ENCODE peak calls at places on chromosomes 7 and 10, in seven cellular contexts. W is psoas muscle, T is HCT116, E is GM23338, H is neural progenitor cell, J is HepG2, C is right lobe of liver. F is an unnamed sample. For H3K4me1, the result is how much of the 10 kb centered on the place peaks cover.

GRCh38 chr7:75772081-75773077 is at the start of gene CCL26:
- DNase-seq in W (peak), T (no peak), E (no peak), H (no peak), J (peak), C (no peak), F (no peak)

GRCh38 chr10:33129181-33129928 is 171.3 kb upstream of the ITGB1 start:
- DNase-seq in W (peak), T (no peak), E (no peak), H (no peak), J (no peak), C (no peak), F (peak)

GRCh38 chr10:11595395-11595692 is 16.1 kb downstream of the USP6NL start:
- DNase-seq in W (no peak), T (no peak), E (no peak), H (no peak), J (no peak), C (no peak), F (no peak)

GRCh38 chr10:497898-498451 is 191.5 kb downstream of the DIP2C start:
- DNase-seq in W (no peak), T (no peak), E (no peak), H (no peak), J (no peak), C (no peak), F (no peak)

GRCh38 chr7:106681815-106682495 is 21.0 kb upstream of the CCDC71L start:
- DNase-seq in W (no peak), T (no peak), E (no peak), H (no peak), J (no peak), C (no peak), F (peak)

GRCh38 chr10:86182150-86182549 is 184.4 kb downstream of the GRID1 start:
- DNase-seq in W (no peak), T (no peak), E (peak), H (peak), J (no peak), C (no peak), F (no peak)

GRCh38 chr7:76262683-76263402 is 39.6 kb upstream of the HSPB1 start:
- DNase-seq in W (no peak), T (peak), E (peak), H (peak), J (peak), C (peak), F (peak)

GRCh38 chr7:77989981-77990566 is 191.5 kb downstream of the PHTF2 start:
- DNase-seq in W (no peak), T (no peak), E (peak), H (no peak), J (no peak), C (no peak), F (no peak)

GRCh38 chr7:85737426-85737825 is 550.6 kb upstream of the SEMA3D start:
- DNase-seq in W (no peak), T (no peak), E (no peak), H (no peak), J (no peak), C (no peak), F (no peak)

GRCh38 chr7:28900311-28900710 is 57.8 kb downstream of the TRIL start:
- DNase-seq in W (no peak), T (no peak), E (no peak), H (peak), J (no peak), C (no peak), F (no peak)

GRCh38 chr7:15874774-15875173 is 188.3 kb upstream of the MEOX2 start:
- DNase-seq in W (no peak), T (no peak), E (no peak), H (no peak), J (no peak), C (no peak), F (no peak)

GRCh38 chr10:97109562-97109961 is 76.2 kb downstream of the SLIT1 start:
- DNase-seq in W (no peak), T (no peak), E (no peak), H (no peak), J (no peak), C (no peak), F (no peak)

GRCh38 chr10:1156616-1156886 is 100.4 kb downstream of the WDR37 start:
- DNase-seq in W (no peak), T (no peak), E (no peak), H (no peak), J (no peak), C (no peak), F (no peak)

GRCh38 chr7:12866237-12866636 is 178.8 kb downstream of the ARL4A start:
- DNase-seq in W (no peak), T (no peak), E (no peak), H (peak), J (no peak), C (no peak), F (no peak)

GRCh38 chr10:116044722-116045374 is 228.2 kb downstream of the GFRA1 start:
- DNase-seq in W (peak), T (no peak), E (no peak), H (no peak), J (no peak), C (peak), F (no peak)

GRCh38 chr7:123797673-123798526 is 47.1 kb upstream of the HYAL4 start:
- DNase-seq in W (no peak), T (peak), E (peak), H (peak), J (peak), C (no peak), F (peak)

GRCh38 chr10:11831520-11831951 is 8.4 kb downstream of the PROSER2 start:
- DNase-seq in W (no peak), T (no peak), E (no peak), H (no peak), J (peak), C (peak), F (no peak)

DNA sequence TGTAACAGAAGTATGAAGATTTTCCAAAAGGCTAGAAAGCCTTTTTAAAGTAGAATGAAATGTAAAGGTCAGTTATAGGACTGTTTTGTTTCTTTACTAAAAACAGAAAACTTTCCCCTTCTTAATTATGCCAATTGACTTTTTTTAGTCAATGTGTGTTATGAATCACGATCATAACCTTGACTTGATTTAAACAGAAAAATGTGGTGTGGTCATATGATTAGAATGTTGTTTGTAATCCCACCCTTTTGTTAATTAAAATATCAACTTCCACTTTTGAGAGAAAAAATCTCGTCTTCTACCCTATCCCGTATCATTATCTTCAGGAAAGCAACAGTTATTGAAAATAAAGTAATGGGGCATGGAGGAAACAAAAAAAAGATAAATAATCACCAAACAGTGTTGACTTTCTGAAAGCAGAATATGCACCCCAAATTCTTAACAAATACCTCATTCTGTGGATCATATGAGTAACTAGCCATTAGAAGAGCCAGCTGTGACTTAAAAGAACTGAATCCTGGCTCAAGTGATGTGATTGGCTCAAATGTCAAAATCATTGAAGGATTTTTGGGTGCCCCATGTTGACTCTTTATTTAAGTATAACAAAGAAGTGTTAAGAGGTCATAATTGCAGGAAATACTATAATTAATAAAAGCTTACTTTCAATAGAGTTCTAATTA is 32.3 kb upstream of the SLC16A12 start:
- DNase-seq in W (no peak), T (no peak), E (no peak), H (no peak), J (no peak), C (no peak), F (no peak)
- H3K27ac ChIP-seq in W (no peak), T (no peak), E (no peak), H (no peak), J (no peak), C (no peak), F (no peak)

GRCh38 chr10:112821663-112822062 is 128.4 kb upstream of the TCF7L2 start:
- DNase-seq in W (no peak), T (no peak), E (no peak), H (no peak), J (peak), C (peak), F (no peak)

GRCh38 chr10:112820320-112820719 is 129.7 kb upstream of the TCF7L2 start:
- DNase-seq in W (no peak), T (no peak), E (no peak), H (no peak), J (no peak), C (peak), F (no peak)

GRCh38 chr10:112821042-112821441 is 129.0 kb upstream of the TCF7L2 start:
- DNase-seq in W (no peak), T (no peak), E (no peak), H (no peak), J (no peak), C (peak), F (no peak)

GRCh38 chr10:112823604-112824003 is 126.4 kb upstream of the TCF7L2 start:
- DNase-seq in W (no peak), T (no peak), E (no peak), H (no peak), J (no peak), C (no peak), F (no peak)

GRCh38 chr10:112823007-112823406 is 127.0 kb upstream of the TCF7L2 start:
- DNase-seq in W (no peak), T (no peak), E (no peak), H (no peak), J (no peak), C (no peak), F (no peak)
- TF ChIP-seq CTCF in W (no peak), T (no peak), E (no peak), H (no peak), J (no peak), C (no peak), F (no peak)

GRCh38 chr7:22697897-22698645 is 28.9 kb upstream of the IL6 start:
- DNase-seq in W (no peak), T (no peak), E (no peak), H (no peak), J (no peak), C (no peak), F (no peak)

GRCh38 chr7:22696672-22697071 is 30.3 kb upstream of the IL6 start:
- DNase-seq in W (no peak), T (no peak), E (no peak), H (no peak), J (no peak), C (no peak), F (peak)

GRCh38 chr7:22697322-22697859 is 29.6 kb upstream of the IL6 start:
- DNase-seq in W (no peak), T (no peak), E (no peak), H (no peak), J (no peak), C (no peak), F (no peak)

GRCh38 chr7:22700559-22701002 is 26.4 kb upstream of the IL6 start:
- DNase-seq in W (no peak), T (no peak), E (no peak), H (no peak), J (no peak), C (no peak), F (no peak)

GRCh38 chr7:22698762-22699161 is 28.2 kb upstream of the IL6 start:
- DNase-seq in W (no peak), T (no peak), E (no peak), H (no peak), J (no peak), C (no peak), F (no peak)
- H3K4me1 ChIP-seq in W (under half), T (under half), E (under half), H (under half), J (under half), C (under half), F (under half)

DNA sequence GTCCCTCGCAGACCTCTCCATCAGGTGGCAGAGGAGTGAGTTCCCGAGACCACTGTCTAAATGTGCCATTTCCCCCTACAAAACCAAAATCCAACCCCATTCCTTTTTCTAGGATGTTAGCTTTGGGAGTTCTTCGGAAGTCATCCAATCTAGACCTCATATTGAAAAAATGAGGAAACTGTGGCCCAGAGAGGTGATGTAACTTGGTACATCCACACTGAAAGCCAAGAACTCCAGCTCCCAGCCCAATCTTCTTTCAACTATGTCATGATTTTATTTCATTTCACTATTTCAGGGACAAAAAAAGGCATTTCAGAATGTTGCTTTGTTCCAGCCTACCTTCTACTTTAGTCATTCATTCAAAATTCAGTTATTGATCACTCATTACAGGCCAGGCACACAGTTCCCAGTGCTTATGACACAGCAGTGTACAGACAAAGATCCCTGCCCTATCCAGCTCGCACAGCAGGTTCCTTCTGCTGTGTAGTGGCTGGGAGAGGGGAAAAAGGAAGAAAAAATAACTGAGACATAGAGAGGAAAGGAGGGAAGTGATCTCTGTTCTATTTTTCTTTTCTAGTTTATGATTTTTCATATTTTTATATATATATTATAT is 35.8 kb downstream of the SCRN1 start:
- DNase-seq in W (no peak), T (no peak), E (peak), H (no peak), J (no peak), C (no peak), F (no peak)
- H3K27ac ChIP-seq in W (no peak), T (no peak), E (no peak), H (no peak), J (no peak), C (no peak), F (no peak)

DNA sequence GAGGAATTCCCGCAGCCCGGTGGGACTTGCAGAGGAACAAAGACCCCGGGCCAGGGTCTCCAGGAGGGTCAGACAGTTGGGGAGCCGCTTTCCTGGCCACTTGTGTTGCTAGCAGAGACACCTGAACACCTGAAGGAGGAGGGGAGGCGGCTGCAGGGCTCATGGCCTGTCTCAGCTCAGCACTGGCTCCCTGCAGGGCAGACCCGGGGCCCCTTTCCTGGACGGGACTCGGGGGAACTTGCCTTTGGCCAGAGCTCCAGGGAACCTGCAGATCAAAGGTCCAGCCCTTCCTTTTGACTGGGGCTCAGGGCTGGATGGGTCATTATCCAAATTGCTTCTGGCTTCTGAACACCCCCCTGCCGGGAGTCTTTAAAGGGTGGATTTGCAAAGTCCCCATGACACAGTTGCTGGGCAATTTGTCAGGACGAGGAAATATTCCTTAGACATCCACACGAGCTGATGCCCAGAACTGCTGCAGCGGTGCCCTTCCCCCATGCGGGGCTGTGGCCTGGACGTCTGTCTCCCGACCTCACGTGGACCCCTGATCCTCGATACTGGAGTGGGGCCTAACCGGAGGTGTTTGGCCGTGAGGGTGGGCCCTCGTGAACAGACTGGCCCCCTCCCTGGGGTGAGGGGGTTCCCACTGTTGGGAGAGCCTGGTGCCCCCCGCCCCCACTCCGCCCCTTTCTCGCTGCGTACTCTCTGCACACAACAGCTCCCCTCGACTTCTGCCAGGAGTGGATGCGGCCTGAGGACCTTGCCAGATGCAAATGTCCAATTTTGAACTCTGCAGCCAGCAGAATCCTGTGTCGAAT is 194.3 kb downstream of the ELFN1 start:
- DNase-seq in W (no peak), T (no peak), E (no peak), H (peak), J (no peak), C (no peak), F (no peak)
- TF ChIP-seq CTCF in W (no peak), T (no peak), E (no peak), H (no peak), J (no peak), C (no peak), F (no peak)